ENCODE peak calls at places on chromosome 20, in nine cellular contexts. P is CD8-positive, alpha-beta memory T cell; A is SJSA1; L is psoas muscle; M is left ventricle myocardium inferior; O is endothelial cell of umbilical vein; D is PC-9; F is heart right ventricle; C is AG04450. N is an unnamed sample. For H3K9me3, the result is how much of the 10 kb centered on the place peaks cover.

GRCh38 chr20:58693226-58694006 is 816 bp downstream of the NPEPL1 start:
- DNase-seq in F (no peak), O (peak), A (peak), P (peak), L (no peak), M (peak), D (peak), C (no peak), N (no peak)

GRCh38 chr20:58235010-58235409 is 6.6 kb upstream of the ANKRD60 start:
- DNase-seq in P (no peak), O (no peak), D (no peak), L (no peak), M (no peak), F (no peak), A (no peak), C (no peak), N (no peak)

GRCh38 chr20:25865715-25866656 is 169.3 kb upstream of the ZNF337 start:
- DNase-seq in A (peak), C (no peak), D (peak), L (peak), O (peak), F (peak), P (peak), M (peak), N (peak)

GRCh38 chr20:53454675-53455276 is 138.9 kb downstream of the ZNF217 start:
- DNase-seq in P (no peak), M (no peak), C (no peak), D (no peak), O (no peak), F (no peak), L (no peak), A (no peak), N (no peak)

GRCh38 chr20:15889073-15889923 is 684.0 kb downstream of the KIF16B start:
- DNase-seq in P (no peak), C (no peak), F (no peak), M (no peak), O (no peak), A (no peak), L (no peak), D (no peak), N (peak)

GRCh38 chr20:257419-257818 is at the start of gene DEFB132:
- DNase-seq in P (no peak), L (no peak), A (no peak), O (no peak), D (no peak), C (no peak), F (no peak), M (no peak), N (peak)

GRCh38 chr20:8082999-8083398 is 49.1 kb upstream of the PLCB1 start:
- DNase-seq in L (no peak), P (no peak), M (no peak), O (no peak), F (peak), C (no peak), A (no peak), D (no peak), N (no peak)

GRCh38 chr20:45592574-45593189 is 13.6 kb upstream of the WFDC8 start:
- DNase-seq in A (no peak), F (no peak), L (no peak), M (no peak), O (peak), C (no peak), D (peak), P (no peak), N (peak)

GRCh38 chr20:35468671-35469334 is 13.4 kb downstream of the CEP250 start:
- DNase-seq in O (no peak), C (no peak), M (no peak), A (no peak), P (no peak), F (no peak), D (no peak), L (no peak), N (no peak)

GRCh38 chr20:1295276-1295930 is 29.3 kb downstream of the SNPH start:
- DNase-seq in M (no peak), F (no peak), C (no peak), A (no peak), O (no peak), P (no peak), L (no peak), D (no peak), N (no peak)

GRCh38 chr20:3808141-3808479 is 12.0 kb downstream of the CDC25B start:
- DNase-seq in O (peak), C (peak), F (peak), D (peak), P (no peak), M (peak), A (peak), L (peak), N (no peak)

GRCh38 chr20:24616258-24617079 is 147.0 kb downstream of the SYNDIG1 start:
- DNase-seq in F (no peak), P (no peak), C (no peak), O (no peak), A (peak), D (no peak), M (no peak), L (no peak), N (no peak)

GRCh38 chr20:17612975-17613327 is 43.1 kb downstream of the DSTN start:
- DNase-seq in P (no peak), O (no peak), L (no peak), C (no peak), A (no peak), M (no peak), D (no peak), F (no peak), N (peak)

GRCh38 chr20:3674995-3675900 is 6.6 kb downstream of the ADAM33 start:
- DNase-seq in L (no peak), M (no peak), D (no peak), O (no peak), C (no peak), F (no peak), A (no peak), P (no peak), N (no peak)

DNA sequence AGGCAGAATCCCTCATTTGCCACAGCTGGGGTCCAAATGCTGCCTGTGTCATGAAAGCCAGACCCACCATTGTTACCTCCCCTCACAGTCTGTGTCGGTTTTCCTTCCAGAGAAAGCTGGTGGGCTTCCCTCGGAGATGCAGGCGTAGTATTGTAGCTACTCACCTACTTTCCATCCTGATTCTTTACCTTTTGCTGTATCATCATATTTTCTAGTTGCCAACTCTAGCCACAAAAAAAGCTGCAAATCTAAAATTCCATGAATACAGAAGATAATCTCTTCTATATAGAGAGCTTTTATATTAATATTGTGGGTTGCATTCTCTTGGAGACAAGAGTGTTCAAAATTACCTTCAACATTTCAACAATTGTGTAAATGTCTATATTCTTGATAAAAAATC is 98.0 kb upstream of the LAMP5 start:
- DNase-seq in A (no peak), C (no peak), D (no peak), P (no peak), O (no peak), L (no peak), F (no peak), M (no peak), N (no peak)
- H3K9me3 ChIP-seq in A (under half), C (under half), D (under half), P (under half), O (under half), L (under half), F (under half), M (under half), N (under half)

DNA sequence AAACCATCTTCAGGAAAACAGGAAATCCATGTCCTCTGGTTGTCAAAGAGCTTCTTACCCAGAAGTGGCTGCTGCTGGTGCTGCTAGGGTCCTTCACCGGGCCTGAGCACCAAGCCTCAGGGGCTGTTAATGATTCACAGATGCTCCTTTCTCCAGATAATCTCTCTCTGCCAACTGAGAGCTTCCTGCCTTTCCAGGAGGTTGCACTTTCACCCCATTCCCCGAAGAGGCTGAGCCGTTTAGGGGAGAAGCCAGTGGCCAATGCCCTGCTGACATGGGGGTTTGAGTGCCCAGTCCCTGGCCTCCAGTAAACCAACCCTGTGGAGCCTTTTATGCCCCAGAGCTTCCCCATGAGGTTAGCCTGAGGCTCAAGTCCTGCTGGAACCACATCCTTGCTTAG is 122.4 kb downstream of the CBLN4 start:
- DNase-seq in P (no peak), C (no peak), F (no peak), M (no peak), D (no peak), L (no peak), O (no peak), A (no peak), N (peak)
- H3K9me3 ChIP-seq in P (under half), C (under half), F (under half), M (under half), D (under half), L (under half), O (under half), A (under half), N (under half)

GRCh38 chr20:51305316-51306052 is 237.0 kb downstream of the NFATC2 start:
- DNase-seq in C (no peak), D (no peak), M (no peak), A (no peak), F (no peak), P (no peak), L (no peak), O (no peak), N (no peak)
- H3K9me3 ChIP-seq in C (under half), D (under half), M (under half), A (under half), F (under half), P (under half), L (under half), O (under half), N (under half)

GRCh38 chr20:39795401-39796272 is 833.5 kb downstream of the DHX35 start:
- DNase-seq in L (no peak), D (no peak), C (peak), O (no peak), P (no peak), F (no peak), A (no peak), M (no peak), N (no peak)
- H3K9me3 ChIP-seq in L (under half), D (under half), C (under half), O (under half), P (under half), F (under half), A (under half), M (under half), N (under half)

GRCh38 chr20:51221103-51221502 is 198.2 kb upstream of the KCNG1 start:
- DNase-seq in M (no peak), C (no peak), F (no peak), D (no peak), O (no peak), L (no peak), P (no peak), A (no peak), N (no peak)

GRCh38 chr20:51216850-51217249 is 193.9 kb upstream of the KCNG1 start:
- DNase-seq in C (no peak), A (no peak), L (no peak), D (no peak), F (no peak), M (no peak), P (no peak), O (no peak), N (no peak)

GRCh38 chr20:51220293-51220706 is 197.4 kb upstream of the KCNG1 start:
- DNase-seq in D (peak), O (peak), L (no peak), P (peak), C (no peak), F (no peak), A (peak), M (peak), N (peak)

GRCh38 chr20:51219544-51219943 is 196.6 kb upstream of the KCNG1 start:
- DNase-seq in D (no peak), M (no peak), C (no peak), A (no peak), F (no peak), L (no peak), O (no peak), P (no peak), N (no peak)

GRCh38 chr20:51217347-51218045 is 194.6 kb upstream of the KCNG1 start:
- DNase-seq in F (no peak), C (no peak), O (no peak), P (no peak), L (no peak), M (no peak), D (no peak), A (no peak), N (no peak)
- H3K9me3 ChIP-seq in F (under half), C (under half), O (under half), P (under half), L (under half), M (under half), D (under half), A (under half), N (under half)

GRCh38 chr20:43936371-43936770 is 21.7 kb downstream of the TOX2 start:
- DNase-seq in A (no peak), C (no peak), L (no peak), F (no peak), O (no peak), P (no peak), M (no peak), D (no peak), N (no peak)
- H3K9me3 ChIP-seq in A (under half), C (under half), L (under half), F (under half), O (under half), P (under half), M (under half), D (under half), N (under half)

DNA sequence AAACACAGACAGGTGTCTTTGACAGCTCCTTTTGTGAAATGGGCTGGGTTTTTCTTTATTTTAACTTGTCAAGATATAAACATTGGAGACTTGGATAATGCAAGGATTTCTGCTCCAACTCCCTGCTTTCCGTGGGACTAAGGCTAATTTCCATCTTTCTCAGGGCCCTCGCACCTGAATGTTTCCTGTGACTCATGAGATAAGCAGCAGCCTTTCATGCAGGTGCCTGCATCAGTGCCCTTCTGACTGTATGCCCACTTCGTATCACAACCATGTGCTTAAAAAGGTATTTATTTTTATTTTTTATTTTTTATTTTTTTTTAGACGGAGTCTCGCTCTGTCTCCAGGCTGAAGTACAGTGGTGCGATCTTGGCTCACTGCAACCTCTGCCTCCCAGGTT is 736.1 kb downstream of the DOK5 start:
- DNase-seq in O (no peak), P (no peak), A (no peak), C (no peak), F (no peak), D (no peak), L (no peak), M (no peak), N (no peak)
- H3K9me3 ChIP-seq in O (under half), P (under half), A (under half), C (under half), F (under half), D (under half), L (under half), M (under half), N (under half)

DNA sequence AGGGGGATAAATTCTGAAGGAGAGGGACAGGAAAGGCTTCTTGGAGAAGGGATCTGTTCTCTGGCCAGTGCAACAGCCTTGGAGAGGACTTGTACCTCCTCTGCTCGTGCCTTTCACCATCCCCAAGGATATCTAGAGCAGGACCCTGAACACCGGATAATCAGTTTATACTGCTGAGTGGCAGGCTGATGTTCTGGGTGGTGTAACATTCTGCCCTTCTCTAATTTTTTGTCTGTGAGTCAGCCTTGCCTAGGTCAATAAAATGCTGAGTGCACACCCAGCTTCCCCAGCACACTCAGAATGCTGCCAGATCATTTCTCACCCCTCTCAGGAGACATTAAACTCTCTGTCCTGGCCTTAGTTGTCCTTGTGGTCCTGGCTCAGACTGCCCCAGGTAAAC is at the start of gene DEFB115:
- DNase-seq in P (no peak), D (no peak), O (no peak), L (no peak), F (no peak), A (no peak), C (no peak), M (no peak), N (no peak)
- H3K9me3 ChIP-seq in P (under half), D (under half), O (under half), L (under half), F (under half), A (under half), C (under half), M (under half), N (under half)

N was measured in SK-N-SH.